ENCODE peak calls at places on chromosomes 12 and 14, in ten cellular contexts. N, H, B, F, J, K, T, L, W and I are unnamed samples.

GRCh38 chr12:78726854-78727253 is 137.7 kb upstream of the SYT1 start:
- DNase-seq in N (no peak), H (no peak), B (no peak), F (no peak), J (no peak), K (no peak), T (no peak), L (no peak), W (no peak), I (no peak)

GRCh38 chr12:124761876-124762275 is 101.8 kb downstream of the SCARB1 start:
- DNase-seq in N (no peak), H (no peak), B (no peak), F (no peak), J (no peak), K (no peak), T (no peak), L (peak; percentile 39), W (no peak), I (no peak)

GRCh38 chr14:39102969-39103957 is at the start of gene SEC23A:
- DNase-seq in N (peak; percentile 69), H (peak; percentile 82), B (peak; percentile 71), F (peak; percentile 80), J (peak; percentile 93), K (peak; percentile 88), T (peak; percentile 91), L (peak; percentile 77), W (peak; percentile 96), I (peak; percentile 81)

GRCh38 chr14:42556551-42556950 is 949.9 kb downstream of the LRFN5 start:
- DNase-seq in N (no peak), H (no peak), B (no peak), F (no peak), J (no peak), K (no peak), T (no peak), L (no peak), W (no peak), I (no peak)

GRCh38 chr12:10528150-10528953 is 22.7 kb downstream of the EIF2S3B start:
- DNase-seq in N (no peak), H (no peak), B (no peak), F (no peak), J (no peak), K (no peak), T (no peak), L (no peak), W (no peak), I (no peak)

GRCh38 chr12:81465191-81465590 is 294.0 kb downstream of the PPFIA2 start:
- DNase-seq in N (no peak), H (no peak), B (no peak), F (no peak), J (no peak), K (no peak), T (no peak), L (no peak), W (no peak), I (no peak)

GRCh38 chr12:123389560-123390351 is 5.8 kb downstream of the KMT5A start:
- DNase-seq in N (no peak), H (peak; percentile 28), B (no peak), F (peak; percentile 30), J (peak; percentile 54), K (peak; percentile 30), T (peak; percentile 43), L (peak; percentile 21), W (peak; percentile 86), I (no peak)

GRCh38 chr14:67265131-67265530 is 23.9 kb downstream of the PALS1 start:
- DNase-seq in N (no peak), H (no peak), B (no peak), F (no peak), J (no peak), K (no peak), T (no peak), L (no peak), W (no peak), I (no peak)

GRCh38 chr12:122983789-122984515 is 3.5 kb downstream of the ARL6IP4 start:
- DNase-seq in N (no peak), H (no peak), B (no peak), F (no peak), J (peak; percentile 10), K (no peak), T (no peak), L (no peak), W (no peak), I (no peak)

GRCh38 chr14:63203618-63204406 is 431 bp upstream of the RHOJ start:
- DNase-seq in N (peak; percentile 71), H (peak; percentile 80), B (no peak), F (peak; percentile 26), J (peak; percentile 59), K (peak; percentile 82), T (no peak), L (no peak), W (peak; percentile 58), I (peak; percentile 79)

GRCh38 chr14:85991156-85991555 is 461.2 kb downstream of the FLRT2 start:
- DNase-seq in N (no peak), H (no peak), B (no peak), F (no peak), J (no peak), K (no peak), T (no peak), L (no peak), W (no peak), I (no peak)

GRCh38 chr12:106918746-106919145 is 37.0 kb upstream of the TMEM263 start:
- DNase-seq in N (no peak), H (no peak), B (no peak), F (no peak), J (peak; percentile 24), K (no peak), T (peak; percentile 35), L (no peak), W (no peak), I (no peak)

GRCh38 chr12:103840399-103840880 is 594 bp downstream of the NT5DC3 start:
- DNase-seq in N (peak; percentile 33), H (no peak), B (no peak), F (no peak), J (no peak), K (peak; percentile 50), T (peak; percentile 25), L (no peak), W (peak; percentile 69), I (no peak)

GRCh38 chr12:93785262-93786010 is 108.3 kb downstream of the CRADD start:
- DNase-seq in N (peak; percentile 99), H (peak; percentile 41), B (no peak), F (no peak), J (no peak), K (peak; percentile 38), T (no peak), L (peak; percentile 50), W (no peak), I (no peak)

GRCh38 chr12:91422811-91423210 is 240.2 kb upstream of the DCN start:
- DNase-seq in N (no peak), H (no peak), B (no peak), F (no peak), J (no peak), K (no peak), T (no peak), L (no peak), W (no peak), I (no peak)

GRCh38 chr12:23168459-23168858 is 543.5 kb downstream of the ETNK1 start:
- DNase-seq in N (no peak), H (no peak), B (no peak), F (no peak), J (no peak), K (no peak), T (no peak), L (no peak), W (no peak), I (no peak)